ENCODE peak calls at places on chromosomes 6 and 20, in six cellular contexts. T is endothelial cell of umbilical vein, H is hepatocyte, R is fibroblast of lung, K is SK-N-SH, Z is HepG2. E is an unnamed sample.

GRCh38 chr6:5837323-5837722 is 169.4 kb downstream of the NRN1 start:
- DNase-seq in R (no peak), T (no peak), H (no peak), Z (no peak), K (no peak), E (no peak)

GRCh38 chr20:57211949-57212889 is 54.2 kb downstream of the BMP7 start:
- DNase-seq in Z (peak; percentile 18), R (peak; percentile 67), K (no peak), H (peak; percentile 90), T (no peak), E (peak; percentile 93)

GRCh38 chr6:52394251-52394666 is 25.9 kb upstream of the EFHC1 start:
- DNase-seq in R (no peak), K (no peak), T (no peak), Z (no peak), H (no peak), E (no peak)

GRCh38 chr6:33761922-33762629 is 15.4 kb upstream of the IP6K3 start:
- DNase-seq in Z (peak; percentile 87), R (peak; percentile 68), K (peak; percentile 71), H (peak; percentile 78), T (peak; percentile 28), E (peak; percentile 59)

GRCh38 chr6:20952605-20953004 is 418.3 kb downstream of the CDKAL1 start:
- DNase-seq in Z (peak; percentile 29), R (peak; percentile 38), K (no peak), T (peak; percentile 91), H (peak; percentile 12), E (peak; percentile 90)

GRCh38 chr6:28597924-28598323 is 72.2 kb downstream of the GPX5 start:
- DNase-seq in T (no peak), K (peak; percentile 44), R (no peak), Z (peak; percentile 13), H (peak; percentile 33), E (peak; percentile 22)

GRCh38 chr6:168934856-168935627 is 318.6 kb downstream of the THBS2 start:
- DNase-seq in T (no peak), K (no peak), H (no peak), Z (no peak), R (peak; percentile 8), E (no peak)

GRCh38 chr20:13259921-13260320 is 38.8 kb downstream of the ISM1 start:
- DNase-seq in T (no peak), Z (no peak), H (no peak), K (no peak), R (no peak), E (no peak)

GRCh38 chr6:151044465-151045441 is 179.3 kb downstream of the MTHFD1L start:
- DNase-seq in R (peak; percentile 93), H (peak; percentile 75), K (peak; percentile 38), Z (peak; percentile 93), T (peak; percentile 97), E (peak; percentile 93)

GRCh38 chr6:68726992-68727391 is 91.9 kb downstream of the ADGRB3 start:
- DNase-seq in Z (no peak), H (no peak), R (no peak), K (no peak), T (no peak), E (no peak)

GRCh38 chr20:51800132-51800721 is 2.1 kb downstream of the SALL4 start:
- DNase-seq in R (peak; percentile 39), T (peak; percentile 62), K (peak; percentile 92), H (peak; percentile 90), Z (peak; percentile 48), E (peak; percentile 92)

GRCh38 chr6:158752613-158753012 is 66.6 kb downstream of the EZR start:
- DNase-seq in Z (no peak), H (no peak), R (peak; percentile 43), K (peak; percentile 87), T (no peak), E (no peak)

GRCh38 chr20:2804041-2804828 is 3.8 kb upstream of the CPXM1 start:
- DNase-seq in R (no peak), K (no peak), T (no peak), H (no peak), Z (no peak), E (no peak)

GRCh38 chr6:5205877-5206840 is 54.6 kb downstream of the LYRM4 start:
- DNase-seq in Z (peak; percentile 95), R (peak; percentile 63), T (peak; percentile 74), K (peak; percentile 23), H (peak; percentile 64), E (peak; percentile 52)

GRCh38 chr20:19937651-19938420 is 79.3 kb upstream of the NAA20 start:
- DNase-seq in R (no peak), Z (no peak), H (no peak), T (no peak), K (no peak), E (no peak)

GRCh38 chr6:36998723-36999466 is 6.6 kb upstream of the FGD2 start:
- DNase-seq in K (peak; percentile 46), Z (no peak), H (no peak), T (no peak), R (no peak), E (no peak)

GRCh38 chr6:140490086-140490485 is 1115.6 kb upstream of the CITED2 start:
- DNase-seq in Z (no peak), K (no peak), R (peak; percentile 33), H (no peak), T (no peak), E (peak; percentile 17)

GRCh38 chr6:36679043-36679821 is 718 bp downstream of the CDKN1A start:
- DNase-seq in K (peak; percentile 68), T (peak; percentile 71), Z (peak; percentile 50), R (peak; percentile 52), H (peak; percentile 71), E (peak; percentile 41)

GRCh38 chr6:129967427-129967826 is 51.0 kb upstream of the L3MBTL3 start:
- DNase-seq in H (no peak), R (no peak), K (no peak), Z (no peak), T (no peak), E (no peak)

GRCh38 chr6:13228264-13229204 is 99.8 kb downstream of the TBC1D7 start:
- DNase-seq in Z (no peak), H (no peak), K (no peak), T (no peak), R (no peak), E (no peak)

GRCh38 chr6:166999845-167000253 is 652 bp downstream of the CEP43 start:
- DNase-seq in R (peak; percentile 5), H (peak; percentile 64), Z (peak; percentile 74), K (no peak), T (peak; percentile 47), E (no peak)

GRCh38 chr6:34546551-34547321 is 9.4 kb downstream of the SPDEF start:
- DNase-seq in R (no peak), T (peak; percentile 18), K (no peak), H (peak; percentile 42), Z (no peak), E (peak; percentile 92)

GRCh38 chr20:4546786-4547185 is 174.9 kb upstream of the PRND start:
- DNase-seq in T (peak; percentile 62), H (peak; percentile 24), Z (no peak), R (peak; percentile 80), K (no peak), E (peak; percentile 97)

GRCh38 chr6:168128631-168129291 is 49.7 kb upstream of the FRMD1 start:
- DNase-seq in H (no peak), R (no peak), K (no peak), Z (no peak), T (no peak), E (no peak)

GRCh38 chr20:16661738-16662137 is 68.1 kb upstream of the SNRPB2 start:
- DNase-seq in R (no peak), K (no peak), T (no peak), Z (no peak), H (no peak), E (no peak)

GRCh38 chr6:33895296-33895695 is 91.5 kb upstream of the MLN start:
- DNase-seq in Z (no peak), K (no peak), H (no peak), T (no peak), R (no peak), E (no peak)

GRCh38 chr6:142542704-142543233 is 241.0 kb downstream of the ADGRG6 start:
- DNase-seq in T (no peak), Z (no peak), R (peak; percentile 74), K (no peak), H (peak; percentile 61), E (peak; percentile 81)

GRCh38 chr6:132797975-132798819 is at the start of gene SLC18B1:
- DNase-seq in K (peak; percentile 35), Z (peak; percentile 36), R (peak; percentile 34), H (peak; percentile 68), T (peak; percentile 60), E (peak; percentile 32)

GRCh38 chr6:169962604-169963469 is 211.4 kb downstream of the ERMARD start:
- DNase-seq in R (no peak), H (no peak), Z (no peak), K (peak; percentile 16), T (no peak), E (no peak)

GRCh38 chr20:4850960-4851359 is 129.3 kb downstream of the PRND start:
- DNase-seq in Z (no peak), H (no peak), R (no peak), T (no peak), K (no peak), E (no peak)

GRCh38 chr6:42095776-42096541 is 45.6 kb downstream of the TAF8 start:
- DNase-seq in Z (peak; percentile 74), K (no peak), R (no peak), T (no peak), H (no peak), E (no peak)

GRCh38 chr6:17707371-17707651 is 586 bp upstream of the NUP153 start:
- DNase-seq in R (no peak), Z (no peak), T (no peak), K (no peak), H (no peak), E (peak; percentile 6)
- H3K4me3 ChIP-seq in R (peak overlapping the region; percentile 84), Z (peak overlapping the region; percentile 79), T (peak overlapping the region; percentile 39), K (peak overlapping the region; percentile 86), H (peak overlapping the region; percentile 35), E (peak overlapping the region; percentile 88)

GRCh38 chr6:143578054-143578453 is 66.5 kb upstream of the FUCA2 start:
- DNase-seq in H (no peak), T (no peak), K (no peak), R (no peak), Z (no peak), E (no peak)
- H3K27ac ChIP-seq in H (no peak overlapping the region), T (no peak overlapping the region), K (no peak overlapping the region), R (no peak overlapping the region), Z (no peak overlapping the region), E (no peak overlapping the region)

GRCh38 chr6:154161689-154162088 is 122.6 kb downstream of the OPRM1 start:
- DNase-seq in H (no peak), K (no peak), Z (no peak), R (peak; percentile 9), T (no peak), E (no peak)

GRCh38 chr6:154165488-154165887 is 126.4 kb downstream of the OPRM1 start:
- DNase-seq in T (no peak), Z (no peak), R (peak; percentile 21), K (no peak), H (no peak), E (no peak)

GRCh38 chr6:154166140-154166539 is 127.1 kb downstream of the OPRM1 start:
- DNase-seq in R (no peak), K (no peak), Z (no peak), T (no peak), H (no peak), E (peak; percentile 47)

GRCh38 chr6:154167163-154167562 is 128.1 kb downstream of the OPRM1 start:
- DNase-seq in R (no peak), K (no peak), T (no peak), Z (no peak), H (no peak), E (no peak)

GRCh38 chr6:154164397-154164796 is 125.4 kb downstream of the OPRM1 start:
- DNase-seq in Z (no peak), K (no peak), T (peak; percentile 57), R (peak; percentile 98), H (peak; percentile 51), E (no peak)
- H3K4me2 ChIP-seq in Z (no peak overlapping the region), K (no peak overlapping the region), T (no peak overlapping the region), R (peak overlapping the region; percentile 64), H (no peak overlapping the region), E (no peak overlapping the region)

GRCh38 chr20:62923669-62924566 is 2.4 kb downstream of the DIDO1 start:
- DNase-seq in T (no peak), R (no peak), Z (peak; percentile 77), K (no peak), H (no peak), E (no peak)
- H3K4me3 ChIP-seq in T (no peak overlapping the region), R (peak overlapping the region; percentile 93), Z (peak overlapping the region; percentile 87), K (peak overlapping the region; percentile 95), H (peak overlapping the region; percentile 66), E (peak overlapping the region; percentile 80)

E was measured in PC-3.